ENCODE peak calls at places on chromosomes 4 and X, in four cellular contexts. One of them, this sample, is unnamed.

GRCh38 chr4:163930086-163930485 is 435.6 kb downstream of the TMA16 start:
- DNase-seq in CD4-positive, CD25-positive, alpha-beta regulatory T cell: no peak
- DNase-seq in activated naive CD4-positive, alpha-beta T cell treated with Interleukin-2 at 50 U/mL for 16 hours: no peak
- DNase-seq in ELR: no peak
- DNase-seq in this sample: no peak

GRCh38 chrX:7346021-7346420 is 198.1 kb upstream of the PUDP start:
- DNase-seq in CD4-positive, CD25-positive, alpha-beta regulatory T cell: no peak
- DNase-seq in activated naive CD4-positive, alpha-beta T cell treated with Interleukin-2 at 50 U/mL for 16 hours: no peak
- DNase-seq in ELR: peak
- DNase-seq in this sample: no peak

GRCh38 chr4:156591679-156592078 is 379.9 kb downstream of the PDGFC start:
- DNase-seq in ELR: no peak
- DNase-seq in activated naive CD4-positive, alpha-beta T cell treated with Interleukin-2 at 50 U/mL for 16 hours: no peak
- DNase-seq in CD4-positive, CD25-positive, alpha-beta regulatory T cell: no peak
- DNase-seq in this sample: no peak

GRCh38 chr4:169275180-169275579 is 4.4 kb upstream of the SH3RF1 start:
- DNase-seq in CD4-positive, CD25-positive, alpha-beta regulatory T cell: no peak
- DNase-seq in activated naive CD4-positive, alpha-beta T cell treated with Interleukin-2 at 50 U/mL for 16 hours: no peak
- DNase-seq in ELR: no peak
- DNase-seq in this sample: no peak

GRCh38 chr4:77026322-77026704 is 49.5 kb downstream of the CCNI start:
- DNase-seq in ELR: no peak
- DNase-seq in activated naive CD4-positive, alpha-beta T cell treated with Interleukin-2 at 50 U/mL for 16 hours: no peak
- DNase-seq in CD4-positive, CD25-positive, alpha-beta regulatory T cell: no peak
- DNase-seq in this sample: no peak

GRCh38 chrX:37926700-37927099 is 79.3 kb upstream of the DYNLT3 start:
- DNase-seq in CD4-positive, CD25-positive, alpha-beta regulatory T cell: no peak
- DNase-seq in activated naive CD4-positive, alpha-beta T cell treated with Interleukin-2 at 50 U/mL for 16 hours: no peak
- DNase-seq in ELR: peak
- DNase-seq in this sample: peak

GRCh38 chrX:154401918-154402621 is 3.9 kb downstream of the RPL10 start:
- DNase-seq in CD4-positive, CD25-positive, alpha-beta regulatory T cell: no peak
- DNase-seq in ELR: peak
- DNase-seq in activated naive CD4-positive, alpha-beta T cell treated with Interleukin-2 at 50 U/mL for 16 hours: no peak
- DNase-seq in this sample: peak

GRCh38 chrX:28586891-28587635 is at the start of gene IL1RAPL1:
- DNase-seq in activated naive CD4-positive, alpha-beta T cell treated with Interleukin-2 at 50 U/mL for 16 hours: no peak
- DNase-seq in ELR: no peak
- DNase-seq in CD4-positive, CD25-positive, alpha-beta regulatory T cell: no peak
- DNase-seq in this sample: peak

GRCh38 chr4:138320856-138321255 is 78.7 kb upstream of the SLC7A11 start:
- DNase-seq in activated naive CD4-positive, alpha-beta T cell treated with Interleukin-2 at 50 U/mL for 16 hours: no peak
- DNase-seq in ELR: no peak
- DNase-seq in CD4-positive, CD25-positive, alpha-beta regulatory T cell: no peak
- DNase-seq in this sample: no peak

GRCh38 chr4:5051692-5052423 is 578 bp downstream of the STK32B start:
- DNase-seq in ELR: peak
- DNase-seq in activated naive CD4-positive, alpha-beta T cell treated with Interleukin-2 at 50 U/mL for 16 hours: no peak
- DNase-seq in CD4-positive, CD25-positive, alpha-beta regulatory T cell: no peak
- DNase-seq in this sample: no peak

GRCh38 chrX:71326394-71326793 is 24.8 kb downstream of the ITGB1BP2 start:
- DNase-seq in activated naive CD4-positive, alpha-beta T cell treated with Interleukin-2 at 50 U/mL for 16 hours: no peak
- DNase-seq in ELR: no peak
- DNase-seq in CD4-positive, CD25-positive, alpha-beta regulatory T cell: no peak
- DNase-seq in this sample: no peak

GRCh38 chrX:150269613-150270254 is 93.4 kb upstream of the MAMLD1 start:
- DNase-seq in activated naive CD4-positive, alpha-beta T cell treated with Interleukin-2 at 50 U/mL for 16 hours: no peak
- DNase-seq in CD4-positive, CD25-positive, alpha-beta regulatory T cell: no peak
- DNase-seq in ELR: no peak
- DNase-seq in this sample: peak

GRCh38 chr4:26410385-26411293 is 79.6 kb downstream of the CCKAR start:
- DNase-seq in CD4-positive, CD25-positive, alpha-beta regulatory T cell: peak
- DNase-seq in ELR: peak
- DNase-seq in activated naive CD4-positive, alpha-beta T cell treated with Interleukin-2 at 50 U/mL for 16 hours: no peak
- DNase-seq in this sample: peak

GRCh38 chr4:26826721-26827120 is 33.9 kb upstream of the STIM2 start:
- DNase-seq in CD4-positive, CD25-positive, alpha-beta regulatory T cell: no peak
- DNase-seq in ELR: no peak
- DNase-seq in activated naive CD4-positive, alpha-beta T cell treated with Interleukin-2 at 50 U/mL for 16 hours: no peak
- DNase-seq in this sample: no peak

GRCh38 chrX:136794080-136794479 is 13.3 kb upstream of the ARHGEF6 start:
- DNase-seq in CD4-positive, CD25-positive, alpha-beta regulatory T cell: no peak
- DNase-seq in ELR: no peak
- DNase-seq in activated naive CD4-positive, alpha-beta T cell treated with Interleukin-2 at 50 U/mL for 16 hours: no peak
- DNase-seq in this sample: no peak

GRCh38 chr4:19844436-19844835 is 407.3 kb upstream of the SLIT2 start:
- DNase-seq in activated naive CD4-positive, alpha-beta T cell treated with Interleukin-2 at 50 U/mL for 16 hours: no peak
- DNase-seq in CD4-positive, CD25-positive, alpha-beta regulatory T cell: no peak
- DNase-seq in ELR: no peak
- DNase-seq in this sample: no peak

GRCh38 chr4:109298279-109299010 is 4.0 kb downstream of the COL25A1 start:
- DNase-seq in activated naive CD4-positive, alpha-beta T cell treated with Interleukin-2 at 50 U/mL for 16 hours: no peak
- DNase-seq in ELR: peak
- DNase-seq in CD4-positive, CD25-positive, alpha-beta regulatory T cell: no peak
- DNase-seq in this sample: peak

GRCh38 chrX:100931218-100931924 is 2.7 kb upstream of the XKRX start:
- DNase-seq in CD4-positive, CD25-positive, alpha-beta regulatory T cell: no peak
- DNase-seq in activated naive CD4-positive, alpha-beta T cell treated with Interleukin-2 at 50 U/mL for 16 hours: no peak
- DNase-seq in ELR: peak
- DNase-seq in this sample: no peak

GRCh38 chr4:144423930-144424329 is 222.0 kb upstream of the HHIP start:
- DNase-seq in activated naive CD4-positive, alpha-beta T cell treated with Interleukin-2 at 50 U/mL for 16 hours: no peak
- DNase-seq in CD4-positive, CD25-positive, alpha-beta regulatory T cell: no peak
- DNase-seq in ELR: no peak
- DNase-seq in this sample: no peak

GRCh38 chrX:53831662-53832635 is 145.4 kb upstream of the HUWE1 start:
- DNase-seq in activated naive CD4-positive, alpha-beta T cell treated with Interleukin-2 at 50 U/mL for 16 hours: peak
- DNase-seq in CD4-positive, CD25-positive, alpha-beta regulatory T cell: peak
- DNase-seq in ELR: peak
- DNase-seq in this sample: peak

GRCh38 chrX:29587107-29587506 is 628.3 kb upstream of the MAGEB2 start:
- DNase-seq in ELR: no peak
- DNase-seq in activated naive CD4-positive, alpha-beta T cell treated with Interleukin-2 at 50 U/mL for 16 hours: no peak
- DNase-seq in CD4-positive, CD25-positive, alpha-beta regulatory T cell: no peak
- DNase-seq in this sample: no peak

GRCh38 chrX:47216393-47216925 is 2.0 kb upstream of the CDK16 start:
- DNase-seq in CD4-positive, CD25-positive, alpha-beta regulatory T cell: no peak
- DNase-seq in activated naive CD4-positive, alpha-beta T cell treated with Interleukin-2 at 50 U/mL for 16 hours: no peak
- DNase-seq in ELR: peak
- DNase-seq in this sample: no peak

GRCh38 chr4:99652596-99653436 is 4.8 kb downstream of the C4orf54 start:
- DNase-seq in CD4-positive, CD25-positive, alpha-beta regulatory T cell: no peak
- DNase-seq in ELR: no peak
- DNase-seq in activated naive CD4-positive, alpha-beta T cell treated with Interleukin-2 at 50 U/mL for 16 hours: no peak
- DNase-seq in this sample: no peak

This sample was measured in hepatocyte.